ENCODE peak calls at places on chromosome 15, in five cellular contexts. K is transverse colon, A is body of pancreas, H is stomach, G is mesendoderm. Z is an unnamed sample.

GRCh38 chr15:63308947-63309346 is 31.5 kb downstream of the APH1B start:
- DNase-seq in A (no peak), H (no peak), G (no peak), K (no peak), Z (no peak)

GRCh38 chr15:59290311-59291213 is 82.1 kb downstream of the MYO1E start:
- DNase-seq in A (no peak), G (no peak), H (no peak), K (no peak), Z (peak; percentile 45)

GRCh38 chr15:78016860-78017259 is 60.7 kb downstream of the TBC1D2B start:
- DNase-seq in H (peak; percentile 65), G (no peak), K (no peak), A (peak; percentile 68), Z (no peak)

GRCh38 chr15:49865925-49866757 is 245.3 kb downstream of the DTWD1 start:
- DNase-seq in H (no peak), G (no peak), A (no peak), K (no peak), Z (no peak)

GRCh38 chr15:99058421-99058870 is 46.4 kb upstream of the SYNM start:
- DNase-seq in H (no peak), G (no peak), K (no peak), A (peak; percentile 29), Z (no peak)

GRCh38 chr15:74768771-74769342 is 13.0 kb upstream of the CSK start:
- DNase-seq in H (peak; percentile 75), G (peak; percentile 77), A (peak; percentile 67), K (peak; percentile 66), Z (peak; percentile 64)

GRCh38 chr15:83955806-83956265 is 279.7 kb upstream of the GOLGA6L4 start:
- DNase-seq in A (no peak), K (peak; percentile 33), H (no peak), G (no peak), Z (no peak)

GRCh38 chr15:33858836-33859235 is 109.5 kb upstream of the CHRM5 start:
- DNase-seq in H (no peak), G (no peak), A (no peak), K (no peak), Z (no peak)

GRCh38 chr15:98686983-98687382 is 38.6 kb downstream of the IGF1R start:
- DNase-seq in K (no peak), G (no peak), A (no peak), H (no peak), Z (no peak)

GRCh38 chr15:70192041-70192440 is 94.3 kb upstream of the TLE3 start:
- DNase-seq in A (no peak), G (no peak), H (no peak), K (no peak), Z (no peak)

GRCh38 chr15:70442211-70442610 is 321.1 kb downstream of the UACA start:
- DNase-seq in K (no peak), G (no peak), H (no peak), A (no peak), Z (peak; percentile 37)

GRCh38 chr15:71820127-71820526 is 9.8 kb downstream of the NR2E3 start:
- DNase-seq in A (no peak), G (no peak), H (no peak), K (no peak), Z (no peak)

GRCh38 chr15:71822890-71823289 is 12.5 kb downstream of the NR2E3 start:
- DNase-seq in H (no peak), G (no peak), A (no peak), K (no peak), Z (no peak)

GRCh38 chr15:71817351-71817750 is 7.0 kb downstream of the NR2E3 start:
- DNase-seq in K (no peak), A (no peak), G (no peak), H (no peak), Z (no peak)

GRCh38 chr15:71823801-71824200 is 13.4 kb downstream of the NR2E3 start:
- DNase-seq in K (no peak), G (no peak), A (no peak), H (no peak), Z (no peak)

DNA sequence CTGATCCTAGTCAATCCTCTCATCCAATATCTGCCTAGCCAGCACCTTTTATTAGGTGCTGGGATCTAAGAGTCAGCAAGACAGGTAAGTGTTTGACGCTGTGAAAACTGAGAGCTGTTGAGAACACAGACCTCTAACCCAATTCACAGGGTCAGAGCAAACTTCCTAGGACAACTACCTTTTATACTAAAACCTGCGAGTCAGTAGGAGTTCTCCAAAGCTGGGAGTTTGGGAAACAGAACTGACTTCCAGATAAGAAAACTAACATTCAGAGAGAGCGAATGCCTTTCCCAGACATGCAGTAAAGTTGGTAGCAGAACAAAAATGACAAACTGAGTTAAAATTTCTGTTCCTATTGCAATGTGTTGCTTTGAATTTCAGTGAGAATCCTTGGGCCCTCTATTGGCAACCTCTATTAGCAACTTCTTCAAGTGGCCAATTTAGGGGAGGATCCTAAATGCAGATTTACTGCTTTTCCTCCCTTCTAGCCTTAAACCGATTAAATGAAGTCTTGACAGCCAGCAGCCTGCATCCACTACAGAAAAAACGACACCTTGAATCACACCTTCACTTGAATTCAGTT is 11.3 kb downstream of the NR2E3 start:
- DNase-seq in A (no peak), K (no peak), H (no peak), G (no peak), Z (no peak)
- H3K36me3 ChIP-seq in A (peaks cover under 1% of the 10 kb centered on the region), K (peaks cover 10% of the 10 kb centered on the region), H (peaks cover 59% of the 10 kb centered on the region), G (no peaks in the 10 kb centered on the region), Z (peaks cover 12% of the 10 kb centered on the region)

DNA sequence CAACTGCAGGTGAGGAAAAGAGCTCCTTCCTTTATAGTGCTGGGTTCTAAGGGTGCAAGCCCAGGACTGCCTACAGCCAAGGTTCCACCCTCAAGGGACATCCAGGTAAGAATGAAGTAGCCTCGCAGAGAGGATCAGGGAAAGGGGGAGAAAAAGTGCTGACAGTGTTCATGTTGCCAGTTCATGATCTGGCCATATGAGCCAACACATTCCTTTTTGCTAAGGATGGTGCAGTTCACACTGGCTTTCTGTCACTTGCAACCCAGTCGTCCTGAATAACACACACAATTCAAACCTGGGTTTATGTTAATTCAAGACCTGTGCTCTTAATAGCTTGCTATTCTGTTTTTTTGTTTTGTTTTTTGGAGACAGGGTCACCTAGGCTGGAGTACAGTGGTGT is 9.0 kb downstream of the CLN6 start:
- DNase-seq in K (no peak), H (peak; percentile 8), G (no peak), A (no peak), Z (no peak)
- H3K36me3 ChIP-seq in K (no peaks in the 10 kb centered on the region), H (peaks cover 22% of the 10 kb centered on the region), G (no peaks in the 10 kb centered on the region), A (no peaks in the 10 kb centered on the region), Z (no peaks in the 10 kb centered on the region)

GRCh38 chr15:60426870-60427528 is 29.2 kb upstream of the ANXA2 start:
- DNase-seq in K (no peak), A (no peak), H (no peak), G (no peak), Z (no peak)

GRCh38 chr15:60423540-60423939 is 25.8 kb upstream of the ANXA2 start:
- DNase-seq in A (no peak), H (no peak), K (no peak), G (peak; percentile 93), Z (no peak)

GRCh38 chr15:60424006-60424405 is 26.2 kb upstream of the ANXA2 start:
- DNase-seq in G (no peak), K (no peak), A (no peak), H (no peak), Z (no peak)

DNA sequence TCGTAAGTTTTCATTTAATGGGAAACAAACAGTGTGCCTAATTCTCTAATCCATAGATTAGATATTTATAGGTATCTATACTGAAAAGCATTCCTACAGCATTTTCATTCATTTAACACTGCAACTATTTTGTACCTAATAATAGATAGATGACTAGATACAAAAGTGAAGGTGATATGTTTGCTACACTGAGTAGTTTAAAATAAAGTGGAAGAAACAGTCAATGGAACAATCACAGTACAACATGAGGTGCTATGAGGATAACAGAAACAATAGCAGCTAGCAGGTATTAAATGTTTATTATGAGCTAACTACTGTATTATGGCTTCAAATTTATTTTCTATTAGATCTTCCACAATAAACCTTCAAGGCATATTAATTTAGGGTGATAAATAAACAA is 31.1 kb upstream of the ANXA2 start:
- DNase-seq in A (no peak), K (no peak), G (no peak), H (no peak), Z (no peak)
- H3K36me3 ChIP-seq in A (peaks cover under 1% of the 10 kb centered on the region), K (peaks cover 14% of the 10 kb centered on the region), G (peaks cover 3% of the 10 kb centered on the region), H (peaks cover 52% of the 10 kb centered on the region), Z (no peaks in the 10 kb centered on the region)

DNA sequence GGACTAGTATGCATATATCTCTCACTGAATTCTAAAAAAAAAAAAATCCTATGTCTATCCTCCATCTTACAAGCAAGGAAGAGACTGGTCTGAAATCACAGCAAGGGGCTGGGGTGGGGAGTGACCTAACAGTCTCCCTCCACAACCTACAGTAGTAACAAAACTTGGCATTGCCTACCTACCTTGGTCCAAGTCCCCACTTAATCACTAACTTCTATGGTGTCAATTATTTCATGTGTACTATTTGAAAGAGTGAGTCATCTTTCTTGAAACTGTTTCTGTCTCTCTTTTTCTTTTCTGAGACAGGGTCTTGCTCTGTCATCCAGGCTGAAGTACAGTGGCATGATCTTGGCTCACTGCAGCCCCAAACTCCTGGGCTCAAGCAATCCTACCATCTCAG is 36.8 kb downstream of the CHAC1 start:
- DNase-seq in G (no peak), K (no peak), H (no peak), A (no peak), Z (no peak)
- H3K36me3 ChIP-seq in G (peaks cover 2% of the 10 kb centered on the region), K (peaks cover 25% of the 10 kb centered on the region), H (peaks cover 83% of the 10 kb centered on the region), A (peaks cover 15% of the 10 kb centered on the region), Z (peaks cover 57% of the 10 kb centered on the region)

DNA sequence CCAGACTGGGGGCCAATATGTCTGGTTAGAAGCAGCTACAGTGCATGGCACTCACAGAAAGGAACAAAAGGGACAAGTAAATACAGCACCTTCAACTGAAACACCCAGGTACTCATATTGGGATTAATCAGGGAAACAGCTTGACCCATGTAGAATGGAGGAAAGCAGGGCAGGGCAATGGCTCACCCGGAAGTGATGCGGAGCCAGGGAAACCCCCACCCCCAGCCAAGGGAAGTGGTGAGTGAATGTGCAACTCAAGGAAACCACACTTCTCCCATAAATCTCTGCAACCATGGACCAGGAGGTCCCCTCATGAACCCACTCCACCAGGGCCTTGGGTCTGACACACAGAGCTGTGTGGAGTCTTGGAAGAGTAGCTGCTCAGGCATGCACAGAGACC is 117.1 kb downstream of the MTHFS start:
- DNase-seq in H (no peak), G (no peak), A (no peak), K (no peak), Z (no peak)
- H3K36me3 ChIP-seq in H (no peaks in the 10 kb centered on the region), G (no peaks in the 10 kb centered on the region), A (no peaks in the 10 kb centered on the region), K (no peaks in the 10 kb centered on the region), Z (no peaks in the 10 kb centered on the region)

DNA sequence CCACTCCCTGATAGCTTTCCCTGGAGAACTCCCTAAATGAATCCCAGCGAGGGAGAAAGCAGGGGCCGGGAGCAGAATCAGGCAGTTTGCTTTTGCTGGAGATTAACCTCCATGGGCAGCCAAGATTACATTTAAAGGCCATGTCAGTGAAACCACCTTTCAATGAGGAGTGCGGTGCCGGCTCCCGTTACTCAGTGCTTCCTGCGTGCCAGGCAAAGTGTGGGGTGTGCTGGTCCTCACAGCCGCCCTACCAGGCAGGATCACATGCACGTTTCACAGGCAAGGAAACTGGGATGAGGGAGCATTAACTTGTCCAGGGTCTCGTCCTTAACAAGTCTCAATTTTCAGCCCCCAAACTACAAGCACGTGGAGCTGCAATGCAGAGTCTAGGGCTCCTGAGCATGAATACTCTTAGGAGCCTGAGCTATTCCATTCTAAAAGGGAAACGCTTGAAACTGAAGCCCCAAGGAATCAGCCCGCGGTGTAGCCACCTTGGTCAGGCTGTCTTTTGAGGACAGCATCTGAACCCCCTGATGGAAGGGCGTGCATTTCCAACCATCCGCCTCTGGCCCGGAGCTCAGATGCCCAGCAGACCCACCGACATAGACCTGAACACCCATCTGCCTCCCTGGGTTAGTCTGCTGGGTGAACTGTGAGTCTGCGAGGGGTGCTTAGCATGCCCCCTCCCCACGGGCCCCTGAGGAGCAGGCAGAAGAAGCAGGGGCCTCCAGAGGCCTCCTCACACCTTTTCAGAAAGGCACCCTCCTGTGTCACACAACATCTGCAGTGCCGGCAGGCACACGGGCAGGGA is 5.6 kb downstream of the IGDCC3 start:
- DNase-seq in G (no peak), H (no peak), K (no peak), A (no peak), Z (peak; percentile 22)
- H3K36me3 ChIP-seq in G (peaks cover 2% of the 10 kb centered on the region), H (no peaks in the 10 kb centered on the region), K (no peaks in the 10 kb centered on the region), A (no peaks in the 10 kb centered on the region), Z (no peaks in the 10 kb centered on the region)

GRCh38 chr15:85716261-85716660 is 78.5 kb downstream of the KLHL25 start:
- DNase-seq in G (no peak), K (no peak), A (no peak), H (no peak), Z (no peak)
- H3K36me3 ChIP-seq in G (peaks cover 6% of the 10 kb centered on the region), K (peaks cover 68% of the 10 kb centered on the region), A (peaks cover 32% of the 10 kb centered on the region), H (peaks cover 99% of the 10 kb centered on the region), Z (no peaks in the 10 kb centered on the region)